ENCODE peak calls at places on chromosomes 16 and 17, in four cellular contexts. One of them, this sample, is unnamed.

GRCh38 chr16:23496826-23497542 is 13.3 kb downstream of the GGA2 start:
- DNase-seq in mammary epithelial cell: peak
- DNase-seq in fibroblast of lung: peak
- DNase-seq in HCT116: no peak
- DNase-seq in this sample: no peak

GRCh38 chr17:45941395-45941794 is 47.0 kb downstream of the MAPT start:
- DNase-seq in HCT116: no peak
- DNase-seq in mammary epithelial cell: no peak
- DNase-seq in fibroblast of lung: no peak
- DNase-seq in this sample: no peak

GRCh38 chr16:84084570-84085270 is 32.0 kb downstream of the MBTPS1 start:
- DNase-seq in HCT116: peak
- DNase-seq in fibroblast of lung: peak
- DNase-seq in mammary epithelial cell: peak
- DNase-seq in this sample: peak

GRCh38 chr17:42683407-42684031 is 1.2 kb downstream of the CNTNAP1 start:
- DNase-seq in HCT116: no peak
- DNase-seq in fibroblast of lung: no peak
- DNase-seq in mammary epithelial cell: no peak
- DNase-seq in this sample: no peak

GRCh38 chr16:58024673-58025350 is 742 bp upstream of the MMP15 start:
- DNase-seq in fibroblast of lung: peak
- DNase-seq in mammary epithelial cell: no peak
- DNase-seq in HCT116: peak
- DNase-seq in this sample: no peak

GRCh38 chr17:74096456-74096855 is 107.0 kb upstream of the RPL38 start:
- DNase-seq in mammary epithelial cell: no peak
- DNase-seq in HCT116: no peak
- DNase-seq in fibroblast of lung: no peak
- DNase-seq in this sample: no peak

GRCh38 chr17:41682611-41683010 is 6.1 kb upstream of the EIF1 start:
- DNase-seq in fibroblast of lung: no peak
- DNase-seq in HCT116: no peak
- DNase-seq in mammary epithelial cell: no peak
- DNase-seq in this sample: no peak

GRCh38 chr16:57093845-57094564 is 1.6 kb downstream of the CPNE2 start:
- DNase-seq in fibroblast of lung: no peak
- DNase-seq in mammary epithelial cell: no peak
- DNase-seq in HCT116: no peak
- DNase-seq in this sample: no peak

GRCh38 chr16:24826096-24826690 is 19.6 kb upstream of the SLC5A11 start:
- DNase-seq in fibroblast of lung: no peak
- DNase-seq in mammary epithelial cell: no peak
- DNase-seq in HCT116: no peak
- DNase-seq in this sample: no peak

GRCh38 chr17:65009848-65010247 is 46.7 kb downstream of the GNA13 start:
- DNase-seq in fibroblast of lung: no peak
- DNase-seq in mammary epithelial cell: no peak
- DNase-seq in HCT116: no peak
- DNase-seq in this sample: no peak
- H3K4me2 ChIP-seq in fibroblast of lung: no peak
- H3K4me2 ChIP-seq in mammary epithelial cell: no peak
- H3K4me2 ChIP-seq in HCT116: no peak
- H3K4me2 ChIP-seq in this sample: no peak

GRCh38 chr17:2880050-2880449 is 83.8 kb downstream of the RAP1GAP2 start:
- DNase-seq in HCT116: no peak
- DNase-seq in fibroblast of lung: no peak
- DNase-seq in mammary epithelial cell: no peak
- DNase-seq in this sample: no peak

GRCh38 chr17:2881295-2881694 is 85.1 kb downstream of the RAP1GAP2 start:
- DNase-seq in fibroblast of lung: no peak
- DNase-seq in HCT116: no peak
- DNase-seq in mammary epithelial cell: no peak
- DNase-seq in this sample: no peak

GRCh38 chr17:2875608-2876007 is 79.4 kb downstream of the RAP1GAP2 start:
- DNase-seq in mammary epithelial cell: no peak
- DNase-seq in HCT116: no peak
- DNase-seq in fibroblast of lung: no peak
- DNase-seq in this sample: no peak

GRCh38 chr17:2876467-2876866 is 80.2 kb downstream of the RAP1GAP2 start:
- DNase-seq in fibroblast of lung: no peak
- DNase-seq in mammary epithelial cell: no peak
- DNase-seq in HCT116: no peak
- DNase-seq in this sample: no peak

DNA sequence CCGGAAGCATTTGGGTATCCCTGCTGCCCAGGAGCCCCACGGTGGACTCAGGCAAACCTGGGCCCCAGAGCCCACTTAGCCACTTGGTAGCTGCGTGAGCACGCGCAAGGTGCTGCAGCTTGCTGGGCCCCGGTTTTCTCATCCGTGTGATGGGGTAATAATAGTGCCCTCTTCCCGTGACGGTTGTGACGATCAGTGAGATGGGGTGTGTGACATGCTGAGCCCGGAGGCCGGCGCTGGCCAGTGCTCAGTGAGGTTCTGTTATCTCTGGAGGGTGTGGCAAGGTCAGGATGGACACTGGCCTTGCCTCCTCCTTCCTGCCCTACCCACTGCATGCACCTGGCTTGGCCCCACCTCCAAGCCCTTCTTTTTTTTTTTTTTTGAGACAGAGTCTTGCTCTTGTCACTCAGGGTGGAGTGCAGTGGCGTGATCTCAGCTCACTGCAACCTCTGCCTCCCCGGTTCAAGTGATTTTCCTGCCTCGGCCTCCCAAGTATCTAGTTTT is 82.6 kb downstream of the RAP1GAP2 start:
- DNase-seq in fibroblast of lung: no peak
- DNase-seq in HCT116: no peak
- DNase-seq in mammary epithelial cell: no peak
- DNase-seq in this sample: no peak
- H2AFZ ChIP-seq in fibroblast of lung: no peak
- H2AFZ ChIP-seq in HCT116: no peak
- H2AFZ ChIP-seq in mammary epithelial cell: no peak
- H2AFZ ChIP-seq in this sample: no peak

DNA sequence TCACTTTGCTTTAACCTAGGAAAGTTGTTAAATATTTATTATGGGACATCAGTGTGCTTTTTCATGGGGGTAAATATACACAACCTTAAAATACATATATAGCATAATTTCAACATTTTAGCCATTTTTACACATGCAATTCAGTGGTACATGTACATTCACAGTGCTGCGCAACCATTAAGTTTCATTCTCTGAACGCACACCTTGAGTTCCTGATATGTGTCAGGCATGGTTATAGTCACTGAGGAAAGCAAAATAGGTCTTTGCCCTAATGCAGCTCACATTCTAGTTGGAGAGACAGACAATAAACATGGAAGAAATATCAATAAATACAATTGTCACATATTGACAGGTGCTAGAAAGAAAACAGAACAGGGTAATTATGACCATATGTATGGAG is 12.8 kb upstream of the CNEP1R1 start:
- DNase-seq in mammary epithelial cell: no peak
- DNase-seq in fibroblast of lung: no peak
- DNase-seq in HCT116: no peak
- DNase-seq in this sample: no peak
- H3K4me2 ChIP-seq in mammary epithelial cell: no peak
- H3K4me2 ChIP-seq in fibroblast of lung: no peak
- H3K4me2 ChIP-seq in HCT116: no peak
- H3K4me2 ChIP-seq in this sample: no peak

GRCh38 chr16:4612474-4612931 is 2.2 kb downstream of the UBALD1 start:
- DNase-seq in HCT116: no peak
- DNase-seq in mammary epithelial cell: no peak
- DNase-seq in fibroblast of lung: no peak
- DNase-seq in this sample: no peak

GRCh38 chr16:4614571-4615388 is at the start of gene UBALD1:
- DNase-seq in mammary epithelial cell: peak
- DNase-seq in HCT116: peak
- DNase-seq in fibroblast of lung: peak
- DNase-seq in this sample: peak

GRCh38 chr16:4615389-4616046 is 830 bp upstream of the UBALD1 start:
- DNase-seq in mammary epithelial cell: no peak
- DNase-seq in HCT116: no peak
- DNase-seq in fibroblast of lung: no peak
- DNase-seq in this sample: no peak

GRCh38 chr16:4612977-4613635 is 1.6 kb downstream of the UBALD1 start:
- DNase-seq in HCT116: no peak
- DNase-seq in mammary epithelial cell: peak
- DNase-seq in fibroblast of lung: no peak
- DNase-seq in this sample: no peak

DNA sequence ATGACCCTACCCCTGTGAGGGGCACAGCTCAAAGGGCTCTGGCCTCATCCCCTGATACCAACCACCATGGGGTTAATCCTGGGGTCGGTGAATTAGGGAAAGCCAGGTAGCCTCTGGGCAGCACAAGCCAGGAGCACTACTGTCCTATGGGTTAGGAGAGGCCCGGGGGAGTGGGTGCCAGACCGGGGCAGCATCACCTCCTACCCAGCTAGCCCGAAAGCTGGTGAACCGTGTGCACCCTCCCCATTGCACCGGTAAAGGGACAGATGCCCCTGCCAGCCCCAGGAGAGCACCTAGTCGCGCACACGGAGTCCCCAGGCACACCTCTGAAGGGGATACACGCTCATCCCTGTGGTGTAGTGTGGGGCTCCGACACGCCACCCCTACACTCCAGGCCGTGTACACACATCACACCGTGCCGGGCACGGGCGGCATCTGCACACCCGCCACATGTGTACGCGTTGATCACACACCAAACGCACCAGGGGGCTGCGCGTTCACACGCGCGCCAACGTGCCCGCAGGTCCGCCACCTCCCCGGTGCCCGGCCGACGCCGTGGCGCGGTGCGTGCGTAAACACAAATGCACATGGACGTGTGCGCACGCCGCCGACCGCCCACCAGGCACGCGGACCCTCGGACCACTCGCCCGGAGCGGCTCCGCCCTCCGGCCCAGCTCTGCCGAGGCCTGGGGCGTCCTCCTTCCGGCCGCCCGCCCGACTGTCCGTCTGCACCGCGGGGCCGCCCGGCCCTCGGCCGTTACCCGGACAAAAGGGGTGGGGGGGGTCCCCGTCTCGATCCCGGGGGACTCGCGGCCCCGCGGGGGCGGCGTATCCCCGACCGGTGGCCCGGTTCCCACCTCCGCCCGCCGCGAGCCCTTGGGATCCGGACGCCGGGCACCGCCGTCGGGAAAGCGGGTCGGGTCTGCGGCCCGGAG is 785 bp downstream of the UBALD1 start:
- DNase-seq in HCT116: no peak
- DNase-seq in fibroblast of lung: peak
- DNase-seq in mammary epithelial cell: peak
- DNase-seq in this sample: peak
- H2AFZ ChIP-seq in HCT116: no peak
- H2AFZ ChIP-seq in fibroblast of lung: no peak
- H2AFZ ChIP-seq in mammary epithelial cell: peak
- H2AFZ ChIP-seq in this sample: peak

GRCh38 chr16:17275076-17275732 is 195.6 kb downstream of the XYLT1 start:
- DNase-seq in HCT116: peak
- DNase-seq in fibroblast of lung: no peak
- DNase-seq in mammary epithelial cell: peak
- DNase-seq in this sample: no peak
- H3K4me2 ChIP-seq in HCT116: peak
- H3K4me2 ChIP-seq in fibroblast of lung: no peak
- H3K4me2 ChIP-seq in mammary epithelial cell: no peak
- H3K4me2 ChIP-seq in this sample: no peak

DNA sequence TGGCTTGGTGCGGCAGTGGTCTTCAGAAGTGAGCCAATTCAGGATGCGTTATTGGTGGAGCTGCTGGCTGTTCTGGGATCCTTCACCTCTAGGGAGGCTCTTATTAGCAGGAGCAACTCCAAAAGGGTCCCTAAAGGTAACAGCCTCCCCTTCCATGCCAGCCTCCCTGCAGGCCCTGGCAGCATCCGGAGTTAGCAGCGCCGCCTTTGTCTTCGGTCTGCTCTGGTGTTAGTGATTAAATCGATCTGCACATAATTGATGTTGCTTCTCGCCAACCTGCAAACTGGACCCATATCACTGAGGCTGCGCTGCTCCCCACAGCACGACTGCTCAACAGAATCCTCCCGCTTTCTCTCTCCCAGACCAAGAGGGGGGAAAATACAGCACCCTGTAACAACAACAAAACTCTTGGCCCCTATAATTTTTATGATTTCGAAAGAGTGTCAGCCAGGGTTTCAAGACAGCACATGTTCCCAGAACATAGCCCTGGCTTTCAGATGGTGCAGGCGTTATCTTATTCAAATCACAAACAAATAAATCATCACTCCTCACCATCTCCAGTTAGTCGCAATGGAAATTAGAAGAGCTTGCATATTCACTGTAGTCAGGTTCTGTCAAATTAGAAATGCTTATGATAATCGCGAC is 76.0 kb downstream of the IRX3 start:
- DNase-seq in HCT116: no peak
- DNase-seq in mammary epithelial cell: no peak
- DNase-seq in fibroblast of lung: no peak
- DNase-seq in this sample: no peak
- H2AFZ ChIP-seq in HCT116: no peak
- H2AFZ ChIP-seq in mammary epithelial cell: no peak
- H2AFZ ChIP-seq in fibroblast of lung: no peak
- H2AFZ ChIP-seq in this sample: no peak

GRCh38 chr17:50097907-50098306 is 2.8 kb downstream of the PDK2 start:
- DNase-seq in mammary epithelial cell: no peak
- DNase-seq in HCT116: no peak
- DNase-seq in fibroblast of lung: no peak
- DNase-seq in this sample: no peak

GRCh38 chr17:50097455-50097854 is 2.3 kb downstream of the PDK2 start:
- DNase-seq in fibroblast of lung: no peak
- DNase-seq in mammary epithelial cell: no peak
- DNase-seq in HCT116: no peak
- DNase-seq in this sample: no peak

GRCh38 chr17:50096092-50096491 is 941 bp downstream of the PDK2 start:
- DNase-seq in HCT116: no peak
- DNase-seq in fibroblast of lung: no peak
- DNase-seq in mammary epithelial cell: peak
- DNase-seq in this sample: no peak

GRCh38 chr17:50095626-50096037 is 481 bp downstream of the PDK2 start:
- DNase-seq in fibroblast of lung: peak
- DNase-seq in mammary epithelial cell: no peak
- DNase-seq in HCT116: no peak
- DNase-seq in this sample: peak

DNA sequence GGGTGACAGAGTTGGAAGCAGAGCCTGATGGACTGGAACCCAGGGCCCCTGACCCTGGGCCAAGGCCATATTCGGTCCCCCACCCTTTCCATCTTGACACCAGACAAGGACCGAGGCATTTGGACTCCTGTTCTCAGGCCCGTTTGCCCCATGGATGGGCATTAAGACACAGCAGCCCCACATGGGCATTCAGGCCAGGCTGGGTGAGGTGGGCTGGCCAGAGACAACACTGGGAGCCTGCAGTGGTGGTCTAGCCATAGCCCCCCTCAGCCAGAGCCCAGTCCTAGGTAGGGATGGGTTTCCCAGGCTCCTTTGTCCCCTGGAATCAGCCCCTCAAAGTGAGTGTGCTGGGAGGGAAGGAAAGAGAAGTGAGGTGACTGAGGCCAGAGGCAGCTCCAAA is 1.6 kb downstream of the PDK2 start:
- DNase-seq in HCT116: no peak
- DNase-seq in fibroblast of lung: no peak
- DNase-seq in mammary epithelial cell: no peak
- DNase-seq in this sample: no peak
- H3K4me2 ChIP-seq in HCT116: peak
- H3K4me2 ChIP-seq in fibroblast of lung: no peak
- H3K4me2 ChIP-seq in mammary epithelial cell: no peak
- H3K4me2 ChIP-seq in this sample: peak

GRCh38 chr16:66924527-66925321 is 611 bp downstream of the RRAD start:
- DNase-seq in fibroblast of lung: no peak
- DNase-seq in HCT116: no peak
- DNase-seq in mammary epithelial cell: no peak
- DNase-seq in this sample: no peak
- H2AFZ ChIP-seq in fibroblast of lung: no peak
- H2AFZ ChIP-seq in HCT116: no peak
- H2AFZ ChIP-seq in mammary epithelial cell: peak
- H2AFZ ChIP-seq in this sample: no peak